ENCODE peak calls at places on chromosomes 12 and 14, in eight cellular contexts. X is ACHN; W is HuH-7.5; M is Right ventricle myocardium superior; E is astrocyte of the spinal cord; Q is stimulated activated CD4-positive, alpha-beta T cell treated with anti-CD3 and anti-CD28 coated beads, Interleukin-2, amount 100 ng/mL, for 24 hours; K is WTC11; Y is NCI-H1436. S is an unnamed sample.
A peak's percentile ranks its signal among the peaks of the same experiment; 100 is the strongest.

GRCh38 chr12:70784042-70784668 is 136.4 kb downstream of the PTPRR start:
- DNase-seq in X (no peak), W (no peak), M (no peak), E (no peak), Q (no peak), K (peak; percentile 32), Y (no peak), S (no peak)

GRCh38 chr12:125068391-125068790 is 3.2 kb downstream of the AACS start:
- DNase-seq in X (no peak), W (no peak), M (no peak), E (no peak), Q (no peak), K (no peak), Y (no peak), S (no peak)

GRCh38 chr14:37170993-37171392 is 1.4 kb downstream of the SLC25A21 start:
- DNase-seq in X (no peak), W (no peak), M (no peak), E (no peak), Q (no peak), K (no peak), Y (no peak), S (no peak)

GRCh38 chr14:54642121-54642520 is 75.2 kb downstream of the SAMD4A start:
- DNase-seq in X (no peak), W (no peak), M (no peak), E (no peak), Q (no peak), K (no peak), Y (no peak), S (no peak)

GRCh38 chr12:89556976-89557375 is 31.1 kb upstream of the POC1B start:
- DNase-seq in X (no peak), W (no peak), M (no peak), E (peak; percentile 28), Q (no peak), K (no peak), Y (no peak), S (no peak)

GRCh38 chr12:115035536-115036107 is 351.6 kb upstream of the TBX3 start:
- DNase-seq in X (no peak), W (no peak), M (peak; percentile 42), E (no peak), Q (no peak), K (no peak), Y (no peak), S (no peak)

GRCh38 chr12:103771466-103771865 is 69.6 kb downstream of the NT5DC3 start:
- DNase-seq in X (peak; percentile 69), W (peak; percentile 58), M (no peak), E (peak; percentile 35), Q (no peak), K (peak; percentile 68), Y (peak; percentile 3), S (no peak)

GRCh38 chr14:68794130-68794855 is 1.4 kb upstream of the ZFP36L1 start:
- DNase-seq in X (peak; percentile 74), W (no peak), M (peak; percentile 93), E (peak; percentile 91), Q (peak; percentile 85), K (peak; percentile 37), Y (no peak), S (no peak)

S was measured in HFF-Myc.